ENCODE peak calls at places on chromosomes 2 and 18, in nine cellular contexts. G is activated naive CD8-positive, alpha-beta T cell treated with anti-CD3 and anti-CD28 coated beads, Interleukin-2, amount 10 ng/mL, durations not matched to agents 7 days and 5 days; T is cerebellar cortex; D is mesenchymal stem cell; P is NCI-H1092 treated with DMSO at 0.1 percent for 48 hours; S is stimulated activated CD8-positive, alpha-beta memory T cell treated with anti-CD3 and anti-CD28 coated beads, Interleukin-7, amount 100 ng/mL, for 1 hour; C is fibroblast of mammary gland; O is MCF 10A; F is 8988T. X is an unnamed sample.

GRCh38 chr18:44945847-44946490 is 265.3 kb downstream of the SETBP1 start:
- DNase-seq in C (no peak), S (no peak), F (no peak), O (no peak), P (peak; percentile 99), G (no peak), T (no peak), D (no peak), X (no peak)

GRCh38 chr18:23189768-23190661 is 54.7 kb downstream of the CABLES1 start:
- DNase-seq in G (no peak), S (no peak), P (no peak), O (no peak), F (no peak), D (no peak), C (no peak), T (no peak), X (no peak)

GRCh38 chr2:121173806-121174205 is 111.2 kb downstream of the TFCP2L1 start:
- DNase-seq in S (no peak), C (no peak), D (no peak), F (no peak), O (no peak), P (no peak), G (no peak), T (no peak), X (no peak)

GRCh38 chr2:141611981-141612380 is 518.8 kb downstream of the LRP1B start:
- DNase-seq in D (peak; percentile 79), F (no peak), P (no peak), T (no peak), O (no peak), C (peak; percentile 60), S (no peak), G (no peak), X (no peak)

GRCh38 chr18:11654736-11655604 is 34.1 kb upstream of the GNAL start:
- DNase-seq in C (peak; percentile 29), S (peak; percentile 13), T (peak; percentile 22), P (no peak), F (peak; percentile 88), O (peak; percentile 67), D (peak; percentile 24), G (peak; percentile 62), X (no peak)

GRCh38 chr18:53375641-53376040 is 848.8 kb downstream of the MBD2 start:
- DNase-seq in F (no peak), P (peak; percentile 36), C (no peak), S (no peak), O (peak; percentile 7), G (no peak), T (no peak), D (no peak), X (no peak)

GRCh38 chr2:23243258-23243657 is 141.7 kb upstream of the KLHL29 start:
- DNase-seq in F (no peak), G (no peak), O (no peak), T (no peak), C (no peak), P (no peak), S (no peak), D (no peak), X (no peak)

GRCh38 chr2:177342736-177343135 is 49.8 kb upstream of the AGPS start:
- DNase-seq in T (no peak), O (no peak), F (no peak), G (no peak), D (no peak), P (no peak), S (no peak), C (no peak), X (no peak)

GRCh38 chr2:69082430-69082997 is 69.5 kb downstream of the ANTXR1 start:
- DNase-seq in F (no peak), C (peak; percentile 78), O (peak; percentile 83), S (no peak), G (no peak), D (peak; percentile 99), T (no peak), P (no peak), X (no peak)

GRCh38 chr18:27695054-27695453 is 481.9 kb downstream of the CDH2 start:
- DNase-seq in O (no peak), D (no peak), F (no peak), C (no peak), G (no peak), S (no peak), T (no peak), P (no peak), X (no peak)

GRCh38 chr18:57819671-57820460 is 16.8 kb upstream of the ATP8B1 start:
- DNase-seq in D (peak; percentile 82), O (peak; percentile 81), P (peak; percentile 5), G (no peak), S (no peak), F (no peak), T (no peak), C (peak; percentile 86), X (no peak)

GRCh38 chr2:46999857-47000678 is 84.5 kb upstream of the MCFD2 start:
- DNase-seq in C (no peak), G (no peak), D (no peak), F (no peak), P (no peak), O (no peak), T (peak; percentile 58), S (no peak), X (no peak)

GRCh38 chr2:106516436-106516835 is 29.3 kb downstream of the CD8B2 start:
- DNase-seq in G (no peak), T (no peak), D (no peak), P (no peak), S (no peak), C (no peak), O (no peak), F (no peak), X (no peak)

GRCh38 chr2:205605638-205606304 is 76.5 kb upstream of the NRP2 start:
- DNase-seq in T (no peak), S (no peak), C (no peak), D (no peak), G (no peak), P (no peak), O (no peak), F (no peak), X (no peak)

X was measured in effector CD8-positive, alpha-beta T cell.